ENCODE peak calls at places on chromosome 22, in eight cellular contexts. W is esophagus muscularis mucosa; Q is HFFc6; F is SK-N-SH; C is AG04449; Y is effector memory CD8-positive, alpha-beta T cell; O is iPS-NIHi11; T is GM23338. B is an unnamed sample.

GRCh38 chr22:26564672-26565071 is 25.3 kb downstream of the TPST2 start:
- DNase-seq in C (no peak), W (no peak), O (no peak), Y (no peak), F (no peak), T (no peak), Q (no peak), B (no peak)

GRCh38 chr22:46105494-46106278 is 44.6 kb upstream of the PPARA start:
- DNase-seq in T (no peak), F (no peak), Q (peak), Y (no peak), W (no peak), C (peak), O (no peak), B (no peak)

GRCh38 chr22:33879796-33880195 is 40.5 kb downstream of the LARGE1 start:
- DNase-seq in Q (no peak), C (no peak), T (no peak), O (no peak), F (no peak), Y (no peak), W (no peak), B (no peak)

GRCh38 chr22:17105143-17106129 is 15.7 kb downstream of the TMEM121B start:
- DNase-seq in Q (no peak), W (no peak), F (no peak), T (no peak), O (no peak), C (no peak), Y (no peak), B (no peak)

GRCh38 chr22:47601666-47602065 is 839.2 kb downstream of the TBC1D22A start:
- DNase-seq in Q (no peak), O (no peak), Y (no peak), T (no peak), F (peak), W (no peak), C (no peak), B (no peak)

GRCh38 chr22:29359469-29359868 is 28.9 kb downstream of the AP1B1 start:
- DNase-seq in C (no peak), W (no peak), T (peak), F (peak), O (peak), Q (peak), Y (no peak), B (peak)

GRCh38 chr22:27573992-27574391 is 227.6 kb downstream of the MN1 start:
- DNase-seq in T (no peak), C (no peak), O (no peak), W (no peak), Q (no peak), F (no peak), Y (no peak), B (no peak)

GRCh38 chr22:31538815-31539214 is 42.5 kb downstream of the SFI1 start:
- DNase-seq in Q (no peak), W (no peak), F (no peak), Y (no peak), C (no peak), O (no peak), T (no peak), B (no peak)

GRCh38 chr22:31631381-31631780 is 30.6 kb downstream of the PISD start:
- DNase-seq in F (peak), T (no peak), Y (no peak), Q (no peak), O (no peak), W (no peak), C (no peak), B (no peak)

GRCh38 chr22:37623075-37624016 is 14.7 kb downstream of the GGA1 start:
- DNase-seq in W (no peak), Y (peak), C (no peak), F (peak), T (peak), O (peak), Q (peak), B (peak)

GRCh38 chr22:38850941-38851849 is 7.4 kb upstream of the NPTXR start:
- DNase-seq in Y (no peak), Q (peak), W (no peak), F (no peak), T (no peak), C (no peak), O (no peak), B (no peak)

GRCh38 chr22:31148516-31148915 is 8.2 kb upstream of the PLA2G3 start:
- DNase-seq in W (no peak), O (no peak), C (no peak), T (no peak), F (no peak), Y (no peak), Q (no peak), B (no peak)

GRCh38 chr22:46708766-46709330 is 29.2 kb downstream of the CERK start:
- DNase-seq in F (no peak), C (no peak), Y (no peak), W (no peak), O (no peak), Q (no peak), T (no peak), B (no peak)

B was measured in DMS153.